ENCODE peak calls at places on chromosomes 11 and 22, in nine cellular contexts. D, Z, F, J, V, P, K, Y and C are unnamed samples.

GRCh38 chr11:35781342-35782171 is 119.0 kb downstream of the TRIM44 start:
- DNase-seq in P (no peak), J (peak), F (no peak), Y (no peak), K (no peak), D (no peak), V (no peak), Z (no peak), C (no peak)

GRCh38 chr11:123137496-123138270 is 57.4 kb downstream of the CLMP start:
- DNase-seq in Z (no peak), F (peak), J (peak), Y (no peak), D (peak), K (no peak), P (no peak), V (no peak), C (peak)

GRCh38 chr11:28420099-28420498 is 311.9 kb downstream of the METTL15 start:
- DNase-seq in V (no peak), D (no peak), Z (no peak), F (no peak), K (no peak), J (no peak), Y (no peak), P (no peak), C (no peak)

GRCh38 chr11:134248910-134249480 is 4.2 kb downstream of the THYN1 start:
- DNase-seq in V (no peak), F (no peak), J (no peak), K (no peak), Z (peak), D (no peak), P (no peak), Y (no peak), C (no peak)

GRCh38 chr22:50315289-50316113 is 8.1 kb upstream of the PLXNB2 start:
- DNase-seq in D (no peak), J (no peak), P (no peak), K (no peak), F (no peak), Y (no peak), Z (no peak), V (no peak), C (no peak)

GRCh38 chr11:80297808-80298460 is 857.1 kb upstream of the TENM4 start:
- DNase-seq in P (no peak), F (no peak), K (no peak), Z (no peak), V (no peak), J (peak), Y (no peak), D (no peak), C (no peak)

GRCh38 chr11:3015796-3016195 is 23.7 kb upstream of the NAP1L4 start:
- DNase-seq in D (no peak), Z (no peak), K (no peak), Y (no peak), J (no peak), P (no peak), V (no peak), F (no peak), C (no peak)

GRCh38 chr22:35835267-35835997 is 117.8 kb downstream of the APOL5 start:
- DNase-seq in P (no peak), F (no peak), Y (no peak), V (no peak), Z (no peak), D (no peak), J (no peak), K (no peak), C (no peak)

GRCh38 chr11:22049276-22049675 is 143.6 kb upstream of the ANO5 start:
- DNase-seq in J (no peak), Y (no peak), D (no peak), V (no peak), P (no peak), Z (no peak), F (no peak), K (no peak), C (no peak)

GRCh38 chr11:68659158-68659921 is 25.0 kb upstream of the GAL start:
- DNase-seq in Y (no peak), J (peak), V (no peak), P (no peak), D (peak), Z (no peak), F (no peak), K (no peak), C (no peak)

GRCh38 chr11:111306321-111306720 is 8.0 kb downstream of the POU2AF3 start:
- DNase-seq in J (no peak), Y (no peak), V (no peak), F (no peak), P (no peak), D (no peak), K (no peak), Z (no peak), C (no peak)